ENCODE peak calls at places on chromosomes 1 and 21, in five cellular contexts. One of them, this sample, is unnamed. For H3K27me3, the result is how much of the 10 kb centered on the place peaks cover.

GRCh38 chr1:34268311-34269042 is 91.8 kb downstream of the C1orf94 start:
- DNase-seq in MM.1S: no peak
- DNase-seq in bronchial epithelial cell: peak
- DNase-seq in right lobe of liver: no peak
- DNase-seq in CD8-positive, alpha-beta T cell: no peak
- DNase-seq in this sample: no peak

GRCh38 chr1:103953386-103953785 is 203.7 kb downstream of the AMY1C start:
- DNase-seq in MM.1S: no peak
- DNase-seq in bronchial epithelial cell: peak
- DNase-seq in right lobe of liver: no peak
- DNase-seq in CD8-positive, alpha-beta T cell: no peak
- DNase-seq in this sample: no peak

GRCh38 chr21:28761709-28762356 is 230.8 kb downstream of the LTN1 start:
- DNase-seq in MM.1S: no peak
- DNase-seq in bronchial epithelial cell: no peak
- DNase-seq in right lobe of liver: no peak
- DNase-seq in CD8-positive, alpha-beta T cell: no peak
- DNase-seq in this sample: no peak

GRCh38 chr21:39518055-39518844 is 66.5 kb downstream of the SH3BGR start:
- DNase-seq in MM.1S: peak
- DNase-seq in bronchial epithelial cell: peak
- DNase-seq in right lobe of liver: no peak
- DNase-seq in CD8-positive, alpha-beta T cell: peak
- DNase-seq in this sample: peak

GRCh38 chr1:53393325-53393792 is 65.5 kb upstream of the LRP8 start:
- DNase-seq in MM.1S: peak
- DNase-seq in bronchial epithelial cell: peak
- DNase-seq in right lobe of liver: peak
- DNase-seq in CD8-positive, alpha-beta T cell: peak
- DNase-seq in this sample: peak

GRCh38 chr21:15422761-15423160 is 307.0 kb upstream of the USP25 start:
- DNase-seq in MM.1S: no peak
- DNase-seq in bronchial epithelial cell: peak
- DNase-seq in right lobe of liver: no peak
- DNase-seq in CD8-positive, alpha-beta T cell: no peak
- DNase-seq in this sample: no peak

GRCh38 chr1:225508538-225509375 is 80.9 kb upstream of the LBR start:
- DNase-seq in MM.1S: no peak
- DNase-seq in bronchial epithelial cell: peak
- DNase-seq in right lobe of liver: no peak
- DNase-seq in CD8-positive, alpha-beta T cell: no peak
- DNase-seq in this sample: peak

GRCh38 chr1:53390736-53391135 is 62.9 kb upstream of the LRP8 start:
- DNase-seq in MM.1S: no peak
- DNase-seq in bronchial epithelial cell: no peak
- DNase-seq in right lobe of liver: no peak
- DNase-seq in CD8-positive, alpha-beta T cell: no peak
- DNase-seq in this sample: no peak

GRCh38 chr1:93427656-93428055 is 20.3 kb upstream of the FNBP1L start:
- DNase-seq in MM.1S: no peak
- DNase-seq in bronchial epithelial cell: no peak
- DNase-seq in right lobe of liver: no peak
- DNase-seq in CD8-positive, alpha-beta T cell: no peak
- DNase-seq in this sample: no peak

GRCh38 chr1:229554886-229555621 is 3.5 kb downstream of the ABCB10 start:
- DNase-seq in MM.1S: peak
- DNase-seq in bronchial epithelial cell: no peak
- DNase-seq in right lobe of liver: no peak
- DNase-seq in CD8-positive, alpha-beta T cell: no peak
- DNase-seq in this sample: no peak

GRCh38 chr1:169698976-169699375 is 12.4 kb downstream of the SELL start:
- DNase-seq in MM.1S: no peak
- DNase-seq in bronchial epithelial cell: no peak
- DNase-seq in right lobe of liver: no peak
- DNase-seq in CD8-positive, alpha-beta T cell: no peak
- DNase-seq in this sample: no peak

GRCh38 chr1:35932941-35933340 is 2.0 kb downstream of the AGO3 start:
- DNase-seq in MM.1S: no peak
- DNase-seq in bronchial epithelial cell: no peak
- DNase-seq in right lobe of liver: no peak
- DNase-seq in CD8-positive, alpha-beta T cell: no peak
- DNase-seq in this sample: no peak

GRCh38 chr1:26081267-26082019 is 14.0 kb upstream of the TRIM63 start:
- DNase-seq in MM.1S: no peak
- DNase-seq in bronchial epithelial cell: no peak
- DNase-seq in right lobe of liver: no peak
- DNase-seq in CD8-positive, alpha-beta T cell: no peak
- DNase-seq in this sample: no peak

GRCh38 chr1:199336745-199337640 is 690.5 kb upstream of the NR5A2 start:
- DNase-seq in MM.1S: no peak
- DNase-seq in bronchial epithelial cell: no peak
- DNase-seq in right lobe of liver: no peak
- DNase-seq in CD8-positive, alpha-beta T cell: no peak
- DNase-seq in this sample: peak

GRCh38 chr1:25538165-25538860 is 5.1 kb upstream of the LDLRAP1 start:
- DNase-seq in MM.1S: no peak
- DNase-seq in bronchial epithelial cell: no peak
- DNase-seq in right lobe of liver: no peak
- DNase-seq in CD8-positive, alpha-beta T cell: no peak
- DNase-seq in this sample: no peak

GRCh38 chr21:45421846-45422775 is 17.1 kb downstream of the COL18A1 start:
- DNase-seq in MM.1S: no peak
- DNase-seq in bronchial epithelial cell: no peak
- DNase-seq in right lobe of liver: no peak
- DNase-seq in CD8-positive, alpha-beta T cell: no peak
- DNase-seq in this sample: no peak

GRCh38 chr1:159944623-159945455 is 574 bp downstream of the IGSF9 start:
- DNase-seq in MM.1S: no peak
- DNase-seq in bronchial epithelial cell: peak
- DNase-seq in right lobe of liver: peak
- DNase-seq in CD8-positive, alpha-beta T cell: no peak
- DNase-seq in this sample: peak

GRCh38 chr1:42784946-42785693 is at the start of gene TMEM269:
- DNase-seq in MM.1S: no peak
- DNase-seq in bronchial epithelial cell: no peak
- DNase-seq in right lobe of liver: peak
- DNase-seq in CD8-positive, alpha-beta T cell: peak
- DNase-seq in this sample: peak

GRCh38 chr1:26290416-26291261 is 10.8 kb downstream of the SH3BGRL3 start:
- DNase-seq in MM.1S: no peak
- DNase-seq in bronchial epithelial cell: no peak
- DNase-seq in right lobe of liver: no peak
- DNase-seq in CD8-positive, alpha-beta T cell: no peak
- DNase-seq in this sample: peak

GRCh38 chr1:221778125-221778524 is 36.2 kb upstream of the DUSP10 start:
- DNase-seq in MM.1S: no peak
- DNase-seq in bronchial epithelial cell: no peak
- DNase-seq in right lobe of liver: no peak
- DNase-seq in CD8-positive, alpha-beta T cell: no peak
- DNase-seq in this sample: no peak

GRCh38 chr1:190453550-190453949 is 24.1 kb downstream of the BRINP3 start:
- DNase-seq in MM.1S: no peak
- DNase-seq in bronchial epithelial cell: peak
- DNase-seq in right lobe of liver: no peak
- DNase-seq in CD8-positive, alpha-beta T cell: no peak
- DNase-seq in this sample: no peak

GRCh38 chr1:205270764-205271163 is 43.0 kb downstream of the TMCC2 start:
- DNase-seq in MM.1S: no peak
- DNase-seq in bronchial epithelial cell: peak
- DNase-seq in right lobe of liver: no peak
- DNase-seq in CD8-positive, alpha-beta T cell: no peak
- DNase-seq in this sample: no peak

GRCh38 chr1:233230011-233230410 is 65.5 kb downstream of the PCNX2 start:
- DNase-seq in MM.1S: no peak
- DNase-seq in bronchial epithelial cell: peak
- DNase-seq in right lobe of liver: no peak
- DNase-seq in CD8-positive, alpha-beta T cell: no peak
- DNase-seq in this sample: no peak

GRCh38 chr1:2943686-2944260 is 77.5 kb upstream of the ACTRT2 start:
- DNase-seq in MM.1S: no peak
- DNase-seq in bronchial epithelial cell: no peak
- DNase-seq in right lobe of liver: peak
- DNase-seq in CD8-positive, alpha-beta T cell: no peak
- DNase-seq in this sample: no peak

GRCh38 chr21:43939443-43940328 is 72.4 kb upstream of the TRAPPC10 start:
- DNase-seq in MM.1S: no peak
- DNase-seq in bronchial epithelial cell: no peak
- DNase-seq in right lobe of liver: peak
- DNase-seq in CD8-positive, alpha-beta T cell: no peak
- DNase-seq in this sample: no peak

GRCh38 chr1:240831191-240831631 is 219.3 kb upstream of the GREM2 start:
- DNase-seq in MM.1S: no peak
- DNase-seq in bronchial epithelial cell: peak
- DNase-seq in right lobe of liver: no peak
- DNase-seq in CD8-positive, alpha-beta T cell: no peak
- DNase-seq in this sample: no peak

GRCh38 chr1:214264196-214264595 is 16.8 kb upstream of the SMYD2 start:
- DNase-seq in MM.1S: no peak
- DNase-seq in bronchial epithelial cell: no peak
- DNase-seq in right lobe of liver: no peak
- DNase-seq in CD8-positive, alpha-beta T cell: no peak
- DNase-seq in this sample: no peak

GRCh38 chr1:17370618-17371017 is 1.4 kb upstream of the PADI6 start:
- DNase-seq in MM.1S: no peak
- DNase-seq in bronchial epithelial cell: peak
- DNase-seq in right lobe of liver: no peak
- DNase-seq in CD8-positive, alpha-beta T cell: no peak
- DNase-seq in this sample: peak

GRCh38 chr1:109669246-109669948 is 1.5 kb downstream of the GSTM2 start:
- DNase-seq in MM.1S: no peak
- DNase-seq in bronchial epithelial cell: no peak
- DNase-seq in right lobe of liver: no peak
- DNase-seq in CD8-positive, alpha-beta T cell: no peak
- DNase-seq in this sample: peak

GRCh38 chr1:119000371-119001180 is 12.4 kb upstream of the TBX15 start:
- DNase-seq in MM.1S: no peak
- DNase-seq in bronchial epithelial cell: no peak
- DNase-seq in right lobe of liver: peak
- DNase-seq in CD8-positive, alpha-beta T cell: no peak
- DNase-seq in this sample: peak
- H3K27me3 ChIP-seq in MM.1S: under half
- H3K27me3 ChIP-seq in bronchial epithelial cell: under half
- H3K27me3 ChIP-seq in right lobe of liver: half or more
- H3K27me3 ChIP-seq in CD8-positive, alpha-beta T cell: under half
- H3K27me3 ChIP-seq in this sample: half or more

GRCh38 chr1:54487571-54488050 is 60.4 kb upstream of the ACOT11 start:
- DNase-seq in MM.1S: no peak
- DNase-seq in bronchial epithelial cell: no peak
- DNase-seq in right lobe of liver: peak
- DNase-seq in CD8-positive, alpha-beta T cell: no peak
- DNase-seq in this sample: peak

GRCh38 chr1:54485417-54485816 is 62.6 kb upstream of the ACOT11 start:
- DNase-seq in MM.1S: no peak
- DNase-seq in bronchial epithelial cell: peak
- DNase-seq in right lobe of liver: no peak
- DNase-seq in CD8-positive, alpha-beta T cell: no peak
- DNase-seq in this sample: no peak

GRCh38 chr1:54488831-54489626 is 59.0 kb upstream of the ACOT11 start:
- DNase-seq in MM.1S: peak
- DNase-seq in bronchial epithelial cell: no peak
- DNase-seq in right lobe of liver: peak
- DNase-seq in CD8-positive, alpha-beta T cell: peak
- DNase-seq in this sample: peak

GRCh38 chr1:54488065-54488750 is 59.8 kb upstream of the ACOT11 start:
- DNase-seq in MM.1S: peak
- DNase-seq in bronchial epithelial cell: peak
- DNase-seq in right lobe of liver: peak
- DNase-seq in CD8-positive, alpha-beta T cell: peak
- DNase-seq in this sample: peak

DNA sequence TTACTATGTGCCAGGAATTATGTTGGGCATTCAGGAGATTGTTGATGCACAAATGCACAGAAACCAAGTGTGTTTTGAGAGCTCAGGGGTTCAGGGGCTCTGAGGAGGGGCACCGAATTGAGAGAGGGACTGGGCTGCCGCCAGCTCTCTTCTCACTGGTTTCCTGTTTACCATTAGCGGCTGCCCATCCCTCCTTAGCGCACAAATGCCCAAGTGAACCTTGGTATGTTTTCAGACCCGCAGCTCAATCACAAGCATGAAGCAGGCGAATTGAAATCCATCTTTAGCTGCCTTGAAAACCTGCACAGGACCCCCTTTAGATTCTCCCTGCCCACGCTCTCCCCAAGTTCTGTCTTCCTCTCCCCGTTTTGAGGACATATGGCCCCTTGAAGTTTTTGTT is 61.2 kb upstream of the ACOT11 start:
- DNase-seq in MM.1S: no peak
- DNase-seq in bronchial epithelial cell: no peak
- DNase-seq in right lobe of liver: no peak
- DNase-seq in CD8-positive, alpha-beta T cell: no peak
- DNase-seq in this sample: no peak
- H3K27me3 ChIP-seq in MM.1S: under half
- H3K27me3 ChIP-seq in bronchial epithelial cell: under half
- H3K27me3 ChIP-seq in right lobe of liver: under half
- H3K27me3 ChIP-seq in CD8-positive, alpha-beta T cell: under half
- H3K27me3 ChIP-seq in this sample: under half

GRCh38 chr1:167726038-167726437 is 4.3 kb downstream of the MPZL1 start:
- DNase-seq in MM.1S: no peak
- DNase-seq in bronchial epithelial cell: no peak
- DNase-seq in right lobe of liver: no peak
- DNase-seq in CD8-positive, alpha-beta T cell: no peak
- DNase-seq in this sample: no peak
- H3K27me3 ChIP-seq in MM.1S: under half
- H3K27me3 ChIP-seq in bronchial epithelial cell: under half
- H3K27me3 ChIP-seq in right lobe of liver: under half
- H3K27me3 ChIP-seq in CD8-positive, alpha-beta T cell: under half
- H3K27me3 ChIP-seq in this sample: under half

GRCh38 chr1:39822146-39822545 is 33.5 kb upstream of the BMP8B start:
- DNase-seq in MM.1S: no peak
- DNase-seq in bronchial epithelial cell: no peak
- DNase-seq in right lobe of liver: no peak
- DNase-seq in CD8-positive, alpha-beta T cell: no peak
- DNase-seq in this sample: no peak
- H3K27me3 ChIP-seq in MM.1S: under half
- H3K27me3 ChIP-seq in bronchial epithelial cell: under half
- H3K27me3 ChIP-seq in right lobe of liver: under half
- H3K27me3 ChIP-seq in CD8-positive, alpha-beta T cell: under half
- H3K27me3 ChIP-seq in this sample: under half

GRCh38 chr1:158290571-158290935 is 830 bp downstream of the CD1C start:
- DNase-seq in MM.1S: no peak
- DNase-seq in bronchial epithelial cell: no peak
- DNase-seq in right lobe of liver: no peak
- DNase-seq in CD8-positive, alpha-beta T cell: no peak
- DNase-seq in this sample: no peak
- H3K27me3 ChIP-seq in MM.1S: under half
- H3K27me3 ChIP-seq in bronchial epithelial cell: under half
- H3K27me3 ChIP-seq in right lobe of liver: under half
- H3K27me3 ChIP-seq in CD8-positive, alpha-beta T cell: under half
- H3K27me3 ChIP-seq in this sample: under half

This sample was measured in H7.